ENCODE peak calls at places on chromosomes 13 and 19, in six cellular contexts. One of them, this sample, is unnamed.

GRCh38 chr13:106753241-106753640 is 185.3 kb upstream of the ARGLU1 start:
- DNase-seq in adrenal gland: no peak
- DNase-seq in lower leg skin: no peak
- DNase-seq in IMR-90: no peak
- DNase-seq in tibial nerve: no peak
- DNase-seq in body of pancreas: no peak
- DNase-seq in this sample: peak; percentile 40

GRCh38 chr13:30107536-30108136 is 199.7 kb downstream of the KATNAL1 start:
- DNase-seq in tibial nerve: no peak
- DNase-seq in lower leg skin: no peak
- DNase-seq in adrenal gland: no peak
- DNase-seq in body of pancreas: no peak
- DNase-seq in IMR-90: peak; percentile 84
- DNase-seq in this sample: no peak

GRCh38 chr19:8245869-8246835 is 37.0 kb downstream of the CERS4 start:
- DNase-seq in tibial nerve: no peak
- DNase-seq in body of pancreas: no peak
- DNase-seq in IMR-90: no peak
- DNase-seq in lower leg skin: no peak
- DNase-seq in adrenal gland: no peak
- DNase-seq in this sample: no peak

GRCh38 chr19:11044436-11044835 is 44.8 kb upstream of the LDLR start:
- DNase-seq in lower leg skin: no peak
- DNase-seq in IMR-90: no peak
- DNase-seq in body of pancreas: no peak
- DNase-seq in adrenal gland: no peak
- DNase-seq in tibial nerve: no peak
- DNase-seq in this sample: peak; percentile 34

GRCh38 chr19:13526552-13526951 is 20.3 kb upstream of the CACNA1A start:
- DNase-seq in lower leg skin: no peak
- DNase-seq in IMR-90: peak; percentile 18
- DNase-seq in adrenal gland: no peak
- DNase-seq in body of pancreas: no peak
- DNase-seq in tibial nerve: no peak
- DNase-seq in this sample: no peak

GRCh38 chr19:28829762-28830161 is 383.2 kb downstream of the UQCRFS1 start:
- DNase-seq in body of pancreas: no peak
- DNase-seq in IMR-90: no peak
- DNase-seq in adrenal gland: no peak
- DNase-seq in lower leg skin: no peak
- DNase-seq in tibial nerve: no peak
- DNase-seq in this sample: no peak

GRCh38 chr19:13959962-13960862 is 7.9 kb downstream of the DCAF15 start:
- DNase-seq in body of pancreas: no peak
- DNase-seq in IMR-90: no peak
- DNase-seq in tibial nerve: no peak
- DNase-seq in lower leg skin: no peak
- DNase-seq in adrenal gland: no peak
- DNase-seq in this sample: no peak

GRCh38 chr13:38308736-38309135 is 40.9 kb upstream of the UFM1 start:
- DNase-seq in tibial nerve: no peak
- DNase-seq in body of pancreas: no peak
- DNase-seq in adrenal gland: no peak
- DNase-seq in lower leg skin: no peak
- DNase-seq in IMR-90: peak; percentile 63
- DNase-seq in this sample: no peak

GRCh38 chr19:17766543-17767131 is 15.4 kb downstream of the FCHO1 start:
- DNase-seq in IMR-90: peak; percentile 77
- DNase-seq in tibial nerve: peak; percentile 76
- DNase-seq in adrenal gland: peak; percentile 82
- DNase-seq in body of pancreas: peak; percentile 88
- DNase-seq in lower leg skin: peak; percentile 63
- DNase-seq in this sample: peak; percentile 43

GRCh38 chr13:106534844-106535551 is 464 bp downstream of the EFNB2 start:
- DNase-seq in adrenal gland: peak; percentile 23
- DNase-seq in tibial nerve: no peak
- DNase-seq in IMR-90: peak; percentile 16
- DNase-seq in lower leg skin: no peak
- DNase-seq in body of pancreas: peak; percentile 25
- DNase-seq in this sample: no peak

GRCh38 chr13:80217614-80218456 is 123.1 kb downstream of the SPRY2 start:
- DNase-seq in IMR-90: peak; percentile 71
- DNase-seq in tibial nerve: no peak
- DNase-seq in lower leg skin: no peak
- DNase-seq in adrenal gland: no peak
- DNase-seq in body of pancreas: no peak
- DNase-seq in this sample: no peak

GRCh38 chr13:22265563-22265962 is 594.7 kb downstream of the FGF9 start:
- DNase-seq in tibial nerve: no peak
- DNase-seq in body of pancreas: no peak
- DNase-seq in adrenal gland: no peak
- DNase-seq in lower leg skin: no peak
- DNase-seq in IMR-90: no peak
- DNase-seq in this sample: no peak

GRCh38 chr19:31725051-31725450 is 375.8 kb upstream of the TSHZ3 start:
- DNase-seq in body of pancreas: no peak
- DNase-seq in IMR-90: no peak
- DNase-seq in tibial nerve: no peak
- DNase-seq in lower leg skin: no peak
- DNase-seq in adrenal gland: no peak
- DNase-seq in this sample: no peak

GRCh38 chr19:48637948-48638830 is 1.0 kb upstream of the DBP start:
- DNase-seq in body of pancreas: peak; percentile 94
- DNase-seq in adrenal gland: peak; percentile 88
- DNase-seq in IMR-90: peak; percentile 96
- DNase-seq in lower leg skin: peak; percentile 90
- DNase-seq in tibial nerve: no peak
- DNase-seq in this sample: peak; percentile 85

GRCh38 chr13:24802074-24802473 is 38.1 kb downstream of the RNF17 start:
- DNase-seq in body of pancreas: no peak
- DNase-seq in IMR-90: no peak
- DNase-seq in lower leg skin: no peak
- DNase-seq in tibial nerve: no peak
- DNase-seq in adrenal gland: no peak
- DNase-seq in this sample: no peak

GRCh38 chr13:49649244-49649962 is 21.1 kb downstream of the ARL11 start:
- DNase-seq in lower leg skin: no peak
- DNase-seq in tibial nerve: no peak
- DNase-seq in body of pancreas: no peak
- DNase-seq in IMR-90: peak; percentile 68
- DNase-seq in adrenal gland: no peak
- DNase-seq in this sample: no peak

GRCh38 chr13:94617389-94618000 is 15.8 kb downstream of the GPR180 start:
- DNase-seq in tibial nerve: no peak
- DNase-seq in adrenal gland: peak; percentile 32
- DNase-seq in body of pancreas: no peak
- DNase-seq in IMR-90: no peak
- DNase-seq in lower leg skin: no peak
- DNase-seq in this sample: no peak

GRCh38 chr13:28467886-28468519 is 26.9 kb downstream of the FLT1 start:
- DNase-seq in lower leg skin: no peak
- DNase-seq in adrenal gland: no peak
- DNase-seq in tibial nerve: no peak
- DNase-seq in IMR-90: no peak
- DNase-seq in body of pancreas: no peak
- DNase-seq in this sample: no peak

GRCh38 chr19:49114630-49115363 is 627 bp downstream of the LIN7B start:
- DNase-seq in tibial nerve: no peak
- DNase-seq in body of pancreas: peak; percentile 73
- DNase-seq in IMR-90: peak; percentile 33
- DNase-seq in lower leg skin: peak; percentile 52
- DNase-seq in adrenal gland: peak; percentile 63
- DNase-seq in this sample: peak; percentile 62

DNA sequence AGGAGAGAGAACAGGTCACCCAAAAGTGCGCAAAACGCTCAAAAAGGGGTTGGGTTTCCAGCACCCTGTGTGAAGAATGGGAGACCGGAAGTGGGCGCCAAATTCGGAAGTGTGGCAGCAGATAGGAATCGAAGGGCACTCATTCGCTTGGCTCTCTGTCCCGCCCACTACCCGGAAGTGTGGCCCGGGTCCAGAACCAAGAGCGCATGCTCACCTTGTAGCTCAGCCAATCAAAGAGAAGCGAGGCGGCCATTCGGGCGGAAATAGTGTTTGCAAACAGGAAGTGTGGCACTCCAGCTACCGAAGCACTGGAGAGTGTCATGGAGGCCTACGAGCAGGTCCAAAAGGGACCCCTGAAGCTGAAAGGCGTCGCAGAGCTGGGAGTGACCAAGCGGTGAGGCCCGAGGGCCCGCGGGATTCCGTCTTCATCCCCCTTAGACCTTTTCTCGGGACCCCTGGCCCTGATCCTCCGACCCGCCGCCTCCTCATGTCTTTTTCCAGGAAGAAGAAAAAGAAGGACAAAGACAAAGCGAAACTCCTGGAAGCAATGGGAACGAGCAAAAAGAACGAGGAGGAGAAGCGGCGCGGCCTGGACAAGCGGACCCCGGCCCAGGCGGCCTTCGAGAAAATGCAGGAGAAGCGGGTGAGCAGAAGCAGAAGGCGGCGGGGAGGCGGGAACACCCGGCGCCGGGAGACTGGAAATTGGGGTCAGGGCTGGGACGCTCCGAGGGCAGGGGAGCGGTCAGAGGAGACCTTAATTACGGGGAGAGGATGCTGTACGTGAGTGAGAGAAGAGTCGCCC is at the start of gene FAM32A:
- DNase-seq in tibial nerve: peak; percentile 99
- DNase-seq in adrenal gland: peak; percentile 98
- DNase-seq in body of pancreas: peak; percentile 99
- DNase-seq in lower leg skin: peak; percentile 100
- DNase-seq in IMR-90: peak; percentile 99
- DNase-seq in this sample: peak; percentile 100
- TF ChIP-seq POLR2A in tibial nerve: peak; percentile 25
- TF ChIP-seq POLR2A in adrenal gland: peak; percentile 89
- TF ChIP-seq POLR2A in body of pancreas: peak; percentile 90
- TF ChIP-seq POLR2A in lower leg skin: no peak
- TF ChIP-seq POLR2A in IMR-90: peak; percentile 92
- TF ChIP-seq POLR2A in this sample: peak; percentile 56

GRCh38 chr19:45524575-45525129 is 17.4 kb downstream of the VASP start:
- DNase-seq in lower leg skin: no peak
- DNase-seq in body of pancreas: peak; percentile 87
- DNase-seq in adrenal gland: peak; percentile 65
- DNase-seq in IMR-90: no peak
- DNase-seq in tibial nerve: no peak
- DNase-seq in this sample: no peak
- TF ChIP-seq POLR2A in lower leg skin: no peak
- TF ChIP-seq POLR2A in body of pancreas: no peak
- TF ChIP-seq POLR2A in adrenal gland: no peak
- TF ChIP-seq POLR2A in IMR-90: no peak
- TF ChIP-seq POLR2A in tibial nerve: no peak
- TF ChIP-seq POLR2A in this sample: no peak

DNA sequence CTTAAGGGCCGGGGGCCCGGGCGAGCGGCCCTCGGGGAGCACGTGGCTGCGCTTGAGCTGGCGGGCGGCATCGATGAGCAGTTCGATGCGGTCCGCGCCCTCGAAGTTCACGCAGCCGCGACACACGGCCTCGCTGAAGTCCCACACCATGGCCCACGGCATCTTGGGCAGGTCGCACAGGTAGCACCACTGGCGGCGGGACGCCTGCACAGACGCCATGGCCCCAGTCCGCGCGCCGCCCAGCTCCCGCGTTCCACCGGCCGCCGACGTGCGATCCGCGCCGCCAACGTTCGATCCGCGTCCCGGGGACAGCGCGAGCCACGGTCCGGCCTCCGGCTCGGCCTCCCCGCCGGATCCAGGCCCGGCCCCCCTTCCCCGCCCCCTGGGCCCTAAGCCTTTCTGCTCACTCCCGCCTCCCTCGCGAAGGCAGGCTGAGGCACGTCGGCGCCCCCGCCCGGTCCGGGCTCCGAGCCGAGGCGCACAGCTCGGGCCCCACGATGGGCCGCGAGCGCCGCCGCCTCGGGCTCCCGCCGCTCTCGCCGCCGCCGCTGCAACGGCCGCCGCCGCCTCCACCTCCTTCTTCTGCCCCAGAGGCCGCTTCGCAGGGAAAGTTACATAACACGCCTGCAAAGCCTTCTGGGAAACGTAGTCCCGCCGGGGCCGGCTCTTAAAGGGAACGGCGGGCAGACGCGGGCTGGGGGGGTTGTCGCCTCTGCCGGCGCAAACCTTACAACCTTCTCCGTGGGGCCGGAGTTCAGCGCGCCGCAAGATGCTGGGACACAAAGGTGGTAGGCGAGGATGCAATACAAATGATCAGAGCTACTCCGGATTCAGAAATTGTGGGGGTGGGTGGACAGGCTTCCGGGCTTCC is at the start of gene IRF2BP1:
- DNase-seq in tibial nerve: peak; percentile 89
- DNase-seq in body of pancreas: peak; percentile 94
- DNase-seq in lower leg skin: peak; percentile 91
- DNase-seq in adrenal gland: peak; percentile 93
- DNase-seq in IMR-90: peak; percentile 91
- DNase-seq in this sample: peak; percentile 94
- TF ChIP-seq POLR2A in tibial nerve: peak; percentile 33
- TF ChIP-seq POLR2A in body of pancreas: peak; percentile 55
- TF ChIP-seq POLR2A in lower leg skin: no peak
- TF ChIP-seq POLR2A in adrenal gland: peak; percentile 90
- TF ChIP-seq POLR2A in IMR-90: no peak
- TF ChIP-seq POLR2A in this sample: peak; percentile 81

DNA sequence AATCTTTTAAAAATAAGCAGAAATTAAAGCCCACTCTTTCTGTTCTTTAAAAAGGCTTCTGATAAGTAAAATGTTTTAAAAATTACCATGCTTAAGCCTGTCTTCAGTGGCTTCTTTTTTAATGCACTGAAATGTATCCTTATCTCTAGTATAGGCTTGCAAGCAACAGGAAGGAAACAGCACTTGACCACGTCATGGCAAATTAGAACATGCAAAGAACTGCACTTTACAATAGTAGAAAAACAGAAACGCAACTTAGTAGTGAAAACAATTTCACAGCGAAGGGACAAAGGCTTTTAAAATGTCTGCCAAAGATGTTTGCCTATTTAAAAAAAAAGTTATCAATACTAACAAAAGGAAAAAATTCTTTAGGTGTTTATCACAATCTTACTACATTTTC is 36.3 kb downstream of the ELF1 start:
- DNase-seq in adrenal gland: no peak
- DNase-seq in tibial nerve: no peak
- DNase-seq in lower leg skin: peak; percentile 62
- DNase-seq in body of pancreas: no peak
- DNase-seq in IMR-90: peak; percentile 52
- DNase-seq in this sample: no peak
- TF ChIP-seq POLR2A in adrenal gland: peak; percentile 59
- TF ChIP-seq POLR2A in tibial nerve: no peak
- TF ChIP-seq POLR2A in lower leg skin: peak; percentile 59
- TF ChIP-seq POLR2A in body of pancreas: peak; percentile 62
- TF ChIP-seq POLR2A in IMR-90: no peak
- TF ChIP-seq POLR2A in this sample: peak; percentile 88

This sample was measured in uterus.